ENCODE peak calls at places on chromosomes 2 and 18, in nine cellular contexts. One of them, this sample, is unnamed.

GRCh38 chr18:46408334-46408987 is 248.6 kb downstream of the LOXHD1 start:
- DNase-seq in psoas muscle: no peak
- DNase-seq in right atrium auricular region: no peak
- DNase-seq in dorsolateral prefrontal cortex: no peak
- DNase-seq in BJ: no peak
- DNase-seq in heart left ventricle: no peak
- DNase-seq in tibial nerve: no peak
- DNase-seq in fibroblast of lung: no peak
- DNase-seq in CD8-positive, alpha-beta T cell: no peak
- DNase-seq in this sample: no peak

GRCh38 chr2:240358821-240359342 is 76.6 kb upstream of the GPC1 start:
- DNase-seq in psoas muscle: no peak
- DNase-seq in right atrium auricular region: no peak
- DNase-seq in dorsolateral prefrontal cortex: no peak
- DNase-seq in BJ: no peak
- DNase-seq in heart left ventricle: no peak
- DNase-seq in tibial nerve: no peak
- DNase-seq in fibroblast of lung: no peak
- DNase-seq in CD8-positive, alpha-beta T cell: no peak
- DNase-seq in this sample: no peak

GRCh38 chr2:10253596-10254372 is 48.9 kb upstream of the HPCAL1 start:
- DNase-seq in psoas muscle: peak
- DNase-seq in right atrium auricular region: no peak
- DNase-seq in dorsolateral prefrontal cortex: no peak
- DNase-seq in BJ: no peak
- DNase-seq in heart left ventricle: no peak
- DNase-seq in tibial nerve: no peak
- DNase-seq in fibroblast of lung: no peak
- DNase-seq in CD8-positive, alpha-beta T cell: no peak
- DNase-seq in this sample: no peak

GRCh38 chr2:40218679-40219078 is 233.2 kb downstream of the SLC8A1 start:
- DNase-seq in psoas muscle: peak
- DNase-seq in right atrium auricular region: no peak
- DNase-seq in dorsolateral prefrontal cortex: no peak
- DNase-seq in BJ: no peak
- DNase-seq in heart left ventricle: peak
- DNase-seq in tibial nerve: no peak
- DNase-seq in fibroblast of lung: peak
- DNase-seq in CD8-positive, alpha-beta T cell: no peak
- DNase-seq in this sample: no peak

GRCh38 chr2:218063541-218064295 is 5.3 kb upstream of the RUFY4 start:
- DNase-seq in psoas muscle: no peak
- DNase-seq in right atrium auricular region: no peak
- DNase-seq in dorsolateral prefrontal cortex: no peak
- DNase-seq in BJ: no peak
- DNase-seq in heart left ventricle: no peak
- DNase-seq in tibial nerve: no peak
- DNase-seq in fibroblast of lung: no peak
- DNase-seq in CD8-positive, alpha-beta T cell: no peak
- DNase-seq in this sample: no peak

GRCh38 chr2:225995788-225996476 is 596.4 kb downstream of the NYAP2 start:
- DNase-seq in psoas muscle: no peak
- DNase-seq in right atrium auricular region: no peak
- DNase-seq in dorsolateral prefrontal cortex: no peak
- DNase-seq in BJ: no peak
- DNase-seq in heart left ventricle: peak
- DNase-seq in tibial nerve: no peak
- DNase-seq in fibroblast of lung: peak
- DNase-seq in CD8-positive, alpha-beta T cell: no peak
- DNase-seq in this sample: peak

GRCh38 chr18:74550886-74551285 is 16.6 kb downstream of the CNDP1 start:
- DNase-seq in psoas muscle: no peak
- DNase-seq in right atrium auricular region: no peak
- DNase-seq in dorsolateral prefrontal cortex: no peak
- DNase-seq in BJ: no peak
- DNase-seq in heart left ventricle: no peak
- DNase-seq in tibial nerve: no peak
- DNase-seq in fibroblast of lung: no peak
- DNase-seq in CD8-positive, alpha-beta T cell: no peak
- DNase-seq in this sample: no peak

GRCh38 chr2:242031481-242032019 is 162.0 kb downstream of the RTP5 start:
- DNase-seq in psoas muscle: peak
- DNase-seq in right atrium auricular region: peak
- DNase-seq in dorsolateral prefrontal cortex: peak
- DNase-seq in BJ: peak
- DNase-seq in heart left ventricle: no peak
- DNase-seq in tibial nerve: no peak
- DNase-seq in fibroblast of lung: peak
- DNase-seq in CD8-positive, alpha-beta T cell: peak
- DNase-seq in this sample: peak

GRCh38 chr18:26225022-26225693 is 1.1 kb upstream of the TAF4B start:
- DNase-seq in psoas muscle: no peak
- DNase-seq in right atrium auricular region: no peak
- DNase-seq in dorsolateral prefrontal cortex: no peak
- DNase-seq in BJ: no peak
- DNase-seq in heart left ventricle: no peak
- DNase-seq in tibial nerve: no peak
- DNase-seq in fibroblast of lung: no peak
- DNase-seq in CD8-positive, alpha-beta T cell: no peak
- DNase-seq in this sample: no peak

GRCh38 chr2:24915796-24916195 is 4.2 kb downstream of the ADCY3 start:
- DNase-seq in psoas muscle: no peak
- DNase-seq in right atrium auricular region: no peak
- DNase-seq in dorsolateral prefrontal cortex: no peak
- DNase-seq in BJ: no peak
- DNase-seq in heart left ventricle: no peak
- DNase-seq in tibial nerve: no peak
- DNase-seq in fibroblast of lung: peak
- DNase-seq in CD8-positive, alpha-beta T cell: no peak
- DNase-seq in this sample: no peak

GRCh38 chr2:45166229-45166890 is 157.1 kb upstream of the SIX2 start:
- DNase-seq in psoas muscle: no peak
- DNase-seq in right atrium auricular region: no peak
- DNase-seq in dorsolateral prefrontal cortex: no peak
- DNase-seq in BJ: no peak
- DNase-seq in heart left ventricle: no peak
- DNase-seq in tibial nerve: no peak
- DNase-seq in fibroblast of lung: no peak
- DNase-seq in CD8-positive, alpha-beta T cell: no peak
- DNase-seq in this sample: no peak

GRCh38 chr2:165827219-165827920 is 33.3 kb upstream of the GALNT3 start:
- DNase-seq in psoas muscle: no peak
- DNase-seq in right atrium auricular region: no peak
- DNase-seq in dorsolateral prefrontal cortex: no peak
- DNase-seq in BJ: no peak
- DNase-seq in heart left ventricle: no peak
- DNase-seq in tibial nerve: no peak
- DNase-seq in fibroblast of lung: peak
- DNase-seq in CD8-positive, alpha-beta T cell: no peak
- DNase-seq in this sample: no peak

GRCh38 chr2:10931710-10932255 is 20.0 kb downstream of the KCNF1 start:
- DNase-seq in psoas muscle: peak
- DNase-seq in right atrium auricular region: no peak
- DNase-seq in dorsolateral prefrontal cortex: no peak
- DNase-seq in BJ: no peak
- DNase-seq in heart left ventricle: no peak
- DNase-seq in tibial nerve: no peak
- DNase-seq in fibroblast of lung: peak
- DNase-seq in CD8-positive, alpha-beta T cell: no peak
- DNase-seq in this sample: no peak

GRCh38 chr18:37540424-37541121 is 25.0 kb downstream of the CELF4 start:
- DNase-seq in psoas muscle: peak
- DNase-seq in right atrium auricular region: no peak
- DNase-seq in dorsolateral prefrontal cortex: no peak
- DNase-seq in BJ: no peak
- DNase-seq in heart left ventricle: no peak
- DNase-seq in tibial nerve: no peak
- DNase-seq in fibroblast of lung: no peak
- DNase-seq in CD8-positive, alpha-beta T cell: no peak
- DNase-seq in this sample: no peak

GRCh38 chr18:56305583-56305982 is 332.8 kb downstream of the TXNL1 start:
- DNase-seq in psoas muscle: no peak
- DNase-seq in right atrium auricular region: no peak
- DNase-seq in dorsolateral prefrontal cortex: no peak
- DNase-seq in BJ: no peak
- DNase-seq in heart left ventricle: no peak
- DNase-seq in tibial nerve: no peak
- DNase-seq in fibroblast of lung: no peak
- DNase-seq in CD8-positive, alpha-beta T cell: no peak
- DNase-seq in this sample: no peak

DNA sequence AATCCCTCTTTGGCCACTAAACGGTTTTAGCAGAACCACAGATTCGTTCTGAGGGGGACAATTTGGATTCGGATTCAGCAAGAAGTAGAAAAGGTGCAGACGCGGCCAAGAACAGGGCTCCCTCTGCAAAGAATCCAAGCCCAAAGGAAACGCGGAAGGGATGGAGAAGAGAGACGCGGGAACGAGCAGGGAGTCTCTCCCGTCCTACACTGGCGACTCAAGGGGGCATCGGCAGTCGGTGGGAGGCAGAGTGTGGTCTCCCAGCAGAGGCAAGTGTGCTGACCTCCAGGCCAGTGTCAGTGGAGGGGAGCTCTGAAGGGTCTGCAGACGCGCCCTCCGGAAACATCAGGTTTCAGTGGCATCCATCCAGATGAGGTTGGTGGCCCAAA is 1.1 kb downstream of the TMEM163 start:
- DNase-seq in psoas muscle: no peak
- DNase-seq in right atrium auricular region: no peak
- DNase-seq in dorsolateral prefrontal cortex: no peak
- DNase-seq in BJ: no peak
- DNase-seq in heart left ventricle: no peak
- DNase-seq in tibial nerve: no peak
- DNase-seq in fibroblast of lung: no peak
- DNase-seq in CD8-positive, alpha-beta T cell: no peak
- DNase-seq in this sample: no peak
- H3K4me3 ChIP-seq in psoas muscle: peak
- H3K4me3 ChIP-seq in right atrium auricular region: peak
- H3K4me3 ChIP-seq in dorsolateral prefrontal cortex: peak
- H3K4me3 ChIP-seq in BJ: no peak
- H3K4me3 ChIP-seq in heart left ventricle: peak
- H3K4me3 ChIP-seq in tibial nerve: no peak
- H3K4me3 ChIP-seq in fibroblast of lung: no peak
- H3K4me3 ChIP-seq in CD8-positive, alpha-beta T cell: peak
- H3K4me3 ChIP-seq in this sample: no peak

GRCh38 chr2:34305587-34305986 is 706.5 kb upstream of the FAM98A start:
- DNase-seq in psoas muscle: no peak
- DNase-seq in right atrium auricular region: no peak
- DNase-seq in dorsolateral prefrontal cortex: no peak
- DNase-seq in BJ: no peak
- DNase-seq in heart left ventricle: no peak
- DNase-seq in tibial nerve: no peak
- DNase-seq in fibroblast of lung: no peak
- DNase-seq in CD8-positive, alpha-beta T cell: no peak
- DNase-seq in this sample: no peak
- TF ChIP-seq CTCF in psoas muscle: no peak
- TF ChIP-seq CTCF in right atrium auricular region: no peak
- TF ChIP-seq CTCF in dorsolateral prefrontal cortex: no peak
- TF ChIP-seq CTCF in BJ: no peak
- TF ChIP-seq CTCF in heart left ventricle: no peak
- TF ChIP-seq CTCF in tibial nerve: no peak
- TF ChIP-seq CTCF in fibroblast of lung: no peak
- TF ChIP-seq CTCF in CD8-positive, alpha-beta T cell: no peak
- TF ChIP-seq CTCF in this sample: no peak

DNA sequence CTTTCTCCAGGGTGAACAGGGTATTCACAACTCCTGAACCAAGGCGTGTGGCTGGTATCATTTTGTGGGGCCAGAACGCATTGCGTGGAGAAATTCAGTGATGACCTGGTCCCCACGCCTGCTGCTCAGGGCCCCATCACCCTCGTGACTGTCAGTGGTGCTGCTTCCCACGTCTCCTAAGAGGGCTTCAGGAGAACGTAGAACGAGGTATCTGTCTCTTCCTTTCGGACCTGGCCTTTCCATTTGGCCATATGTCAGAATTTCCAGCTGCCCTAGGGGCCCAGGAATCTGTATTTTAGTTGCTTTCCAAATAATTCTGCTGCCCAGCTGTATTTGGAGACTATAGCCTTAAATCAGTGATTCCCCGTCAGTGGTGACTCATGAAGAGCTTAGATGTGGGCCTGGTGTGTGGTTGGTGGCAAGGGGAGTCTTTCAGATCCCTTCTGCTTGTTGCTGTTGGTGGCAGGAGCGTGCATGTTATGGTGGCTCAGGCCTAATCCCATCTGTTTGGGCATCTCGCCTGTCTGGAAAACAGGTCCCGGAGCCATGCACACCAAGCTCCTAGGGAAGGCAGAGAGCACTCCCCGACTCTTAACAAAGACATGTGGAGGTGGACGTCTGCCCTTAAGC is 56.4 kb downstream of the NPAS2 start:
- DNase-seq in psoas muscle: no peak
- DNase-seq in right atrium auricular region: no peak
- DNase-seq in dorsolateral prefrontal cortex: no peak
- DNase-seq in BJ: no peak
- DNase-seq in heart left ventricle: no peak
- DNase-seq in tibial nerve: no peak
- DNase-seq in fibroblast of lung: no peak
- DNase-seq in CD8-positive, alpha-beta T cell: no peak
- DNase-seq in this sample: no peak
- H3K4me3 ChIP-seq in psoas muscle: no peak
- H3K4me3 ChIP-seq in right atrium auricular region: no peak
- H3K4me3 ChIP-seq in dorsolateral prefrontal cortex: no peak
- H3K4me3 ChIP-seq in BJ: no peak
- H3K4me3 ChIP-seq in heart left ventricle: no peak
- H3K4me3 ChIP-seq in tibial nerve: no peak
- H3K4me3 ChIP-seq in fibroblast of lung: no peak
- H3K4me3 ChIP-seq in CD8-positive, alpha-beta T cell: no peak
- H3K4me3 ChIP-seq in this sample: no peak

GRCh38 chr2:142879191-142879590 is 1.7 kb downstream of the KYNU start:
- DNase-seq in psoas muscle: no peak
- DNase-seq in right atrium auricular region: no peak
- DNase-seq in dorsolateral prefrontal cortex: no peak
- DNase-seq in BJ: no peak
- DNase-seq in heart left ventricle: no peak
- DNase-seq in tibial nerve: no peak
- DNase-seq in fibroblast of lung: no peak
- DNase-seq in CD8-positive, alpha-beta T cell: no peak
- DNase-seq in this sample: no peak

GRCh38 chr2:142878061-142878741 is 737 bp downstream of the KYNU start:
- DNase-seq in psoas muscle: no peak
- DNase-seq in right atrium auricular region: no peak
- DNase-seq in dorsolateral prefrontal cortex: no peak
- DNase-seq in BJ: no peak
- DNase-seq in heart left ventricle: no peak
- DNase-seq in tibial nerve: no peak
- DNase-seq in fibroblast of lung: no peak
- DNase-seq in CD8-positive, alpha-beta T cell: no peak
- DNase-seq in this sample: no peak

GRCh38 chr2:142875642-142876041 is 1.8 kb upstream of the KYNU start:
- DNase-seq in psoas muscle: no peak
- DNase-seq in right atrium auricular region: no peak
- DNase-seq in dorsolateral prefrontal cortex: no peak
- DNase-seq in BJ: no peak
- DNase-seq in heart left ventricle: no peak
- DNase-seq in tibial nerve: no peak
- DNase-seq in fibroblast of lung: no peak
- DNase-seq in CD8-positive, alpha-beta T cell: no peak
- DNase-seq in this sample: no peak

GRCh38 chr2:142876423-142876822 is 1.0 kb upstream of the KYNU start:
- DNase-seq in psoas muscle: no peak
- DNase-seq in right atrium auricular region: no peak
- DNase-seq in dorsolateral prefrontal cortex: no peak
- DNase-seq in BJ: no peak
- DNase-seq in heart left ventricle: no peak
- DNase-seq in tibial nerve: no peak
- DNase-seq in fibroblast of lung: peak
- DNase-seq in CD8-positive, alpha-beta T cell: no peak
- DNase-seq in this sample: no peak

GRCh38 chr2:142877265-142877756 is at the start of gene KYNU:
- DNase-seq in psoas muscle: no peak
- DNase-seq in right atrium auricular region: no peak
- DNase-seq in dorsolateral prefrontal cortex: no peak
- DNase-seq in BJ: no peak
- DNase-seq in heart left ventricle: no peak
- DNase-seq in tibial nerve: no peak
- DNase-seq in fibroblast of lung: peak
- DNase-seq in CD8-positive, alpha-beta T cell: no peak
- DNase-seq in this sample: no peak
- TF ChIP-seq CTCF in psoas muscle: no peak
- TF ChIP-seq CTCF in right atrium auricular region: no peak
- TF ChIP-seq CTCF in dorsolateral prefrontal cortex: no peak
- TF ChIP-seq CTCF in BJ: peak
- TF ChIP-seq CTCF in heart left ventricle: no peak
- TF ChIP-seq CTCF in tibial nerve: no peak
- TF ChIP-seq CTCF in fibroblast of lung: peak
- TF ChIP-seq CTCF in CD8-positive, alpha-beta T cell: no peak
- TF ChIP-seq CTCF in this sample: no peak